ENCODE peak calls at places on chromosomes 1 and 21, in six cellular contexts. One of them, this sample, is unnamed.
A peak's percentile ranks its signal among the peaks of the same experiment; 100 is the strongest.

GRCh38 chr1:236149696-236150228 is 7.4 kb downstream of the GPR137B start:
- DNase-seq in IMR-90: no peak
- DNase-seq in H9: no peak
- DNase-seq in H1: no peak
- DNase-seq in neuronal stem cell: no peak
- DNase-seq in mesendoderm: no peak
- DNase-seq in this sample: no peak

GRCh38 chr1:188463919-188464318 is 1635.2 kb downstream of the PLA2G4A start:
- DNase-seq in H1: no peak
- DNase-seq in mesendoderm: no peak
- DNase-seq in neuronal stem cell: no peak
- DNase-seq in IMR-90: peak; percentile 23
- DNase-seq in H9: no peak
- DNase-seq in this sample: no peak

GRCh38 chr1:91123773-91124172 is 101.9 kb upstream of the ZNF644 start:
- DNase-seq in H1: peak; percentile 50
- DNase-seq in H9: no peak
- DNase-seq in neuronal stem cell: no peak
- DNase-seq in mesendoderm: no peak
- DNase-seq in IMR-90: no peak
- DNase-seq in this sample: no peak

GRCh38 chr1:174021611-174022079 is 512 bp downstream of the RC3H1 start:
- DNase-seq in H1: peak; percentile 75
- DNase-seq in H9: peak; percentile 61
- DNase-seq in neuronal stem cell: peak; percentile 56
- DNase-seq in IMR-90: peak; percentile 35
- DNase-seq in mesendoderm: peak; percentile 83
- DNase-seq in this sample: peak; percentile 72

GRCh38 chr1:219066631-219067349 is 106.9 kb upstream of the LYPLAL1 start:
- DNase-seq in mesendoderm: peak; percentile 19
- DNase-seq in H1: no peak
- DNase-seq in H9: no peak
- DNase-seq in IMR-90: peak; percentile 59
- DNase-seq in neuronal stem cell: no peak
- DNase-seq in this sample: peak; percentile 68

GRCh38 chr1:186139115-186139514 is 235.9 kb downstream of the TPR start:
- DNase-seq in IMR-90: no peak
- DNase-seq in H1: no peak
- DNase-seq in neuronal stem cell: no peak
- DNase-seq in H9: no peak
- DNase-seq in mesendoderm: no peak
- DNase-seq in this sample: no peak

GRCh38 chr1:75614455-75615379 is 3.8 kb upstream of the SLC44A5 start:
- DNase-seq in IMR-90: peak; percentile 4
- DNase-seq in H1: peak; percentile 79
- DNase-seq in neuronal stem cell: peak; percentile 73
- DNase-seq in H9: peak; percentile 84
- DNase-seq in mesendoderm: peak; percentile 85
- DNase-seq in this sample: peak; percentile 49

GRCh38 chr1:204684551-204685235 is 845 bp downstream of the LRRN2 start:
- DNase-seq in neuronal stem cell: no peak
- DNase-seq in H1: peak; percentile 74
- DNase-seq in H9: peak; percentile 59
- DNase-seq in IMR-90: no peak
- DNase-seq in mesendoderm: peak; percentile 65
- DNase-seq in this sample: peak; percentile 18

GRCh38 chr1:30191154-30191702 is 532.2 kb downstream of the MATN1 start:
- DNase-seq in neuronal stem cell: no peak
- DNase-seq in mesendoderm: peak; percentile 77
- DNase-seq in H1: peak; percentile 43
- DNase-seq in H9: no peak
- DNase-seq in IMR-90: peak; percentile 20
- DNase-seq in this sample: peak; percentile 1

GRCh38 chr1:172154571-172154970 is 265.9 kb upstream of the C1orf105 start:
- DNase-seq in neuronal stem cell: no peak
- DNase-seq in mesendoderm: no peak
- DNase-seq in IMR-90: peak; percentile 89
- DNase-seq in H9: no peak
- DNase-seq in H1: no peak
- DNase-seq in this sample: peak; percentile 85

GRCh38 chr1:185627136-185627535 is 107.1 kb upstream of the HMCN1 start:
- DNase-seq in H9: no peak
- DNase-seq in H1: no peak
- DNase-seq in mesendoderm: no peak
- DNase-seq in IMR-90: no peak
- DNase-seq in neuronal stem cell: no peak
- DNase-seq in this sample: no peak

GRCh38 chr1:33367488-33368405 is 46.8 kb upstream of the A3GALT2 start:
- DNase-seq in IMR-90: peak; percentile 75
- DNase-seq in H1: peak; percentile 95
- DNase-seq in neuronal stem cell: peak; percentile 84
- DNase-seq in H9: peak; percentile 87
- DNase-seq in mesendoderm: peak; percentile 79
- DNase-seq in this sample: peak; percentile 82

GRCh38 chr21:34020934-34021553 is 52.3 kb upstream of the MRPS6 start:
- DNase-seq in H1: no peak
- DNase-seq in neuronal stem cell: no peak
- DNase-seq in mesendoderm: no peak
- DNase-seq in H9: no peak
- DNase-seq in IMR-90: no peak
- DNase-seq in this sample: no peak

GRCh38 chr1:208028526-208028925 is 117.6 kb upstream of the CD34 start:
- DNase-seq in mesendoderm: no peak
- DNase-seq in neuronal stem cell: no peak
- DNase-seq in H9: no peak
- DNase-seq in IMR-90: no peak
- DNase-seq in H1: no peak
- DNase-seq in this sample: no peak

GRCh38 chr1:114718661-114719423 is 2.3 kb upstream of the NRAS start:
- DNase-seq in H1: no peak
- DNase-seq in IMR-90: peak; percentile 78
- DNase-seq in H9: no peak
- DNase-seq in mesendoderm: no peak
- DNase-seq in neuronal stem cell: no peak
- DNase-seq in this sample: peak; percentile 30

GRCh38 chr1:71242239-71242638 is 161.4 kb upstream of the ZRANB2 start:
- DNase-seq in neuronal stem cell: no peak
- DNase-seq in H9: no peak
- DNase-seq in mesendoderm: no peak
- DNase-seq in IMR-90: peak; percentile 10
- DNase-seq in H1: no peak
- DNase-seq in this sample: no peak

GRCh38 chr1:9749361-9749760 is 74.4 kb downstream of the CLSTN1 start:
- DNase-seq in H9: no peak
- DNase-seq in H1: no peak
- DNase-seq in IMR-90: no peak
- DNase-seq in mesendoderm: no peak
- DNase-seq in neuronal stem cell: no peak
- DNase-seq in this sample: no peak

GRCh38 chr1:14732726-14733052 is 134.2 kb downstream of the KAZN start:
- DNase-seq in H1: no peak
- DNase-seq in H9: no peak
- DNase-seq in mesendoderm: no peak
- DNase-seq in neuronal stem cell: no peak
- DNase-seq in IMR-90: no peak
- DNase-seq in this sample: no peak

GRCh38 chr1:201740086-201740541 is 88.8 kb upstream of the IPO9 start:
- DNase-seq in H9: peak; percentile 56
- DNase-seq in IMR-90: no peak
- DNase-seq in neuronal stem cell: no peak
- DNase-seq in mesendoderm: peak; percentile 72
- DNase-seq in H1: peak; percentile 76
- DNase-seq in this sample: no peak

GRCh38 chr1:2466270-2466665 is 9.8 kb upstream of the PLCH2 start:
- DNase-seq in H9: no peak
- DNase-seq in H1: no peak
- DNase-seq in IMR-90: no peak
- DNase-seq in mesendoderm: no peak
- DNase-seq in neuronal stem cell: no peak
- DNase-seq in this sample: no peak

GRCh38 chr1:21906173-21907078 is 30.7 kb downstream of the HSPG2 start:
- DNase-seq in mesendoderm: no peak
- DNase-seq in H1: no peak
- DNase-seq in neuronal stem cell: no peak
- DNase-seq in IMR-90: peak; percentile 34
- DNase-seq in H9: no peak
- DNase-seq in this sample: peak; percentile 84
- H3K23ac ChIP-seq in mesendoderm: no peak overlapping the region
- H3K23ac ChIP-seq in H1: no peak overlapping the region
- H3K23ac ChIP-seq in neuronal stem cell: no peak overlapping the region
- H3K23ac ChIP-seq in IMR-90: no peak overlapping the region
- H3K23ac ChIP-seq in H9: no peak overlapping the region
- H3K23ac ChIP-seq in this sample: peak overlapping the region; percentile 42

DNA sequence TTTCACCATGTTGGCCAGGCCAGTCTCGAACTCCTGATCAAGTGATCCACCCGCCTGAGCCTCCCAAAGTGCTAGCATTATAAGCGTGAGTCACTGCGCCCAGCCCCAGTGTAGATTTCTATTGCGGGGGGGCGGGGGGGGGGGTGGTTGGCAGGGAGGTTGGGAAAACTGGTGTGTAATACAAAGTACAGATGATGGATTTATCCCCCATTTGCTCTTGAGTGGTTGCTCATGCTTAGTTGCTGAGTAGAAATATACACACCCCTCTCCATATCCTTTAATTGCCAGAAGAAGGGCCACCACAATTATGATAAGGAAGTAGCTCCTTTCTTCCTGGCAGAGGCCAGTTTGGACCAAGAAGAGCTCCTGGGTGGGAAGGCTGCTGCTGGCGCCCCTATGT is 55.1 kb downstream of the MRPL37 start:
- DNase-seq in neuronal stem cell: no peak
- DNase-seq in IMR-90: peak; percentile 73
- DNase-seq in H1: no peak
- DNase-seq in mesendoderm: no peak
- DNase-seq in H9: no peak
- DNase-seq in this sample: peak; percentile 58
- H3K9ac ChIP-seq in neuronal stem cell: no peak overlapping the region
- H3K9ac ChIP-seq in IMR-90: no peak overlapping the region
- H3K9ac ChIP-seq in H1: no peak overlapping the region
- H3K9ac ChIP-seq in mesendoderm: no peak overlapping the region
- H3K9ac ChIP-seq in H9: no peak overlapping the region
- H3K9ac ChIP-seq in this sample: peak overlapping the region; percentile 49

GRCh38 chr1:68149907-68150306 is 82.4 kb downstream of the WLS start:
- DNase-seq in neuronal stem cell: no peak
- DNase-seq in mesendoderm: peak; percentile 30
- DNase-seq in IMR-90: no peak
- DNase-seq in H1: no peak
- DNase-seq in H9: no peak
- DNase-seq in this sample: no peak

GRCh38 chr1:68147534-68147933 is 84.8 kb downstream of the WLS start:
- DNase-seq in H1: no peak
- DNase-seq in IMR-90: no peak
- DNase-seq in mesendoderm: peak; percentile 81
- DNase-seq in neuronal stem cell: no peak
- DNase-seq in H9: no peak
- DNase-seq in this sample: no peak

GRCh38 chr1:68149110-68149798 is 83.1 kb downstream of the WLS start:
- DNase-seq in neuronal stem cell: no peak
- DNase-seq in mesendoderm: no peak
- DNase-seq in H1: no peak
- DNase-seq in H9: no peak
- DNase-seq in IMR-90: no peak
- DNase-seq in this sample: no peak

GRCh38 chr1:68148631-68149030 is 83.7 kb downstream of the WLS start:
- DNase-seq in H1: no peak
- DNase-seq in H9: no peak
- DNase-seq in neuronal stem cell: no peak
- DNase-seq in mesendoderm: peak; percentile 56
- DNase-seq in IMR-90: no peak
- DNase-seq in this sample: no peak

GRCh38 chr1:68151690-68152089 is 80.6 kb downstream of the WLS start:
- DNase-seq in mesendoderm: no peak
- DNase-seq in IMR-90: no peak
- DNase-seq in neuronal stem cell: no peak
- DNase-seq in H1: no peak
- DNase-seq in H9: no peak
- DNase-seq in this sample: no peak
- H3K23ac ChIP-seq in mesendoderm: no peak overlapping the region
- H3K23ac ChIP-seq in IMR-90: no peak overlapping the region
- H3K23ac ChIP-seq in neuronal stem cell: no peak overlapping the region
- H3K23ac ChIP-seq in H1: no peak overlapping the region
- H3K23ac ChIP-seq in H9: no peak overlapping the region
- H3K23ac ChIP-seq in this sample: no peak overlapping the region

DNA sequence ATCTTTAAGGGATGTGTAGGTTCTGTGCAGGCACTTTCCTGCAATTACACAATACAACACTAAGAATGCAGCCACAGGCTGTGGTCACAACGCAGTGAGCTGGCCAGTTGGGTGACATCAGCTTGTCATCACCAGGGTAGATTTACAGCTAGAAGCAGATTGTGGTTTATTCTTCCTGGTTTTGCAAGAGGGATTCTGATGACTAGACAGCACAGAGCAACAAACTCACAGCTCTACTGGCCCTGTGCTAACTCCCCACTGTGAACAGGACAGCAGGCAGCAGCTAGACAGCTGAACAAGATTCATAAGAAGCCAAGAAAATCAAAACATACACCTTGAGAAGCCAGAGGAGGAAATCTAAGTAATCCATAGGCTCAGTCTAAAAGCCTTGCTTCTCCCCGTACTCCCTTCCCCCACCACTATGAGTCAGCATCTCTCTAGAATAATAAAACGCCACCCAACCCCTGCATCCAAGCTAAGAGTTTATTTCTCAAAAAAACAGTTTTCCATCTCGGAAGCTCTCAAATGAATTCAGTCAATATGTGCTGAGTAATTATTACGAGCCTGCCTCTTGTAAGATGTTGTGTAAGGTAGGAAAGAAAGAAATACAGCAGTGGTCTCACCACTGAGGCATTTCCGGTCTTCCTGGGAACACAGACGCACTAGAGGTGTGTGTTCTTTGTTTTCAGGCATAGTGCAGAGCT is 162.8 kb downstream of the NTPCR start:
- DNase-seq in mesendoderm: peak; percentile 99
- DNase-seq in H9: peak; percentile 86
- DNase-seq in neuronal stem cell: peak; percentile 8
- DNase-seq in IMR-90: peak; percentile 100
- DNase-seq in H1: no peak
- DNase-seq in this sample: peak; percentile 100
- H3K9ac ChIP-seq in mesendoderm: peak overlapping the region; percentile 47
- H3K9ac ChIP-seq in H9: peak overlapping the region; percentile 75
- H3K9ac ChIP-seq in neuronal stem cell: no peak overlapping the region
- H3K9ac ChIP-seq in IMR-90: peak overlapping the region; percentile 58
- H3K9ac ChIP-seq in H1: peak overlapping the region; percentile 80
- H3K9ac ChIP-seq in this sample: peak overlapping the region; percentile 90

GRCh38 chr21:32533053-32533452 is 52.3 kb downstream of the TCP10L start:
- DNase-seq in mesendoderm: no peak
- DNase-seq in neuronal stem cell: no peak
- DNase-seq in IMR-90: no peak
- DNase-seq in H9: no peak
- DNase-seq in H1: no peak
- DNase-seq in this sample: no peak
- H3K23ac ChIP-seq in mesendoderm: no peak overlapping the region
- H3K23ac ChIP-seq in neuronal stem cell: peak overlapping the region; percentile 98
- H3K23ac ChIP-seq in IMR-90: no peak overlapping the region
- H3K23ac ChIP-seq in H9: no peak overlapping the region
- H3K23ac ChIP-seq in H1: no peak overlapping the region
- H3K23ac ChIP-seq in this sample: no peak overlapping the region